ENCODE peak calls at places on chromosomes 7 and 10, in six cellular contexts. A is colonic mucosa; Y is CD4-positive, CD25-positive, alpha-beta regulatory T cell; M is heart left ventricle; C is small intestine; S is CD8-positive, alpha-beta T cell. F is an unnamed sample.
A peak's percentile ranks its signal among the peaks of the same experiment; 100 is the strongest.

GRCh38 chr7:128867842-128868623 is 5.4 kb downstream of the ATP6V1F start:
- DNase-seq in Y (no peak), C (peak; percentile 50), M (no peak), A (peak; percentile 48), S (no peak), F (peak; percentile 91)

GRCh38 chr10:29392376-29393021 is 103.6 kb downstream of the LYZL1 start:
- DNase-seq in C (peak; percentile 40), M (no peak), S (no peak), Y (peak; percentile 32), A (peak; percentile 31), F (peak; percentile 18)

GRCh38 chr10:102626026-102626686 is 18.1 kb upstream of the TRIM8 start:
- DNase-seq in Y (no peak), M (peak; percentile 17), S (no peak), C (no peak), A (no peak), F (no peak)

GRCh38 chr7:15130666-15131541 is 228.4 kb upstream of the DGKB start:
- DNase-seq in M (no peak), A (no peak), S (no peak), C (no peak), Y (no peak), F (peak; percentile 43)

GRCh38 chr7:106317971-106318370 is 33.2 kb upstream of the NAMPT start:
- DNase-seq in A (no peak), S (no peak), M (no peak), C (peak; percentile 4), Y (no peak), F (peak; percentile 35)

GRCh38 chr10:114458955-114459354 is 54.7 kb upstream of the AFAP1L2 start:
- DNase-seq in A (peak; percentile 64), C (peak; percentile 35), M (peak; percentile 37), S (no peak), Y (peak; percentile 24), F (no peak)

GRCh38 chr10:71229726-71230655 is 17.6 kb downstream of the UNC5B start:
- DNase-seq in M (no peak), S (no peak), C (no peak), A (no peak), Y (no peak), F (no peak)

GRCh38 chr7:158482460-158482859 is 105.2 kb downstream of the PTPRN2 start:
- DNase-seq in Y (no peak), M (no peak), A (no peak), S (no peak), C (no peak), F (no peak)

GRCh38 chr7:94882891-94883290 is 24.5 kb upstream of the PPP1R9A start:
- DNase-seq in A (no peak), Y (no peak), S (no peak), M (no peak), C (no peak), F (peak; percentile 33)

GRCh38 chr7:128888039-128888755 is 22.3 kb downstream of the KCP start:
- DNase-seq in A (no peak), Y (no peak), S (no peak), C (no peak), M (no peak), F (no peak)

GRCh38 chr7:77651544-77652162 is 44.6 kb upstream of the RSBN1L start:
- DNase-seq in Y (peak; percentile 64), M (no peak), S (no peak), C (peak; percentile 51), A (peak; percentile 55), F (no peak)

GRCh38 chr10:126331101-126331500 is 57.2 kb downstream of the ADAM12 start:
- DNase-seq in C (no peak), A (no peak), Y (no peak), S (no peak), M (no peak), F (peak; percentile 35)

GRCh38 chr10:113820507-113820906 is 33.4 kb downstream of the DCLRE1A start:
- DNase-seq in C (no peak), S (no peak), Y (no peak), A (no peak), M (no peak), F (no peak)

GRCh38 chr10:17059197-17059688 is 70.4 kb downstream of the CUBN start:
- DNase-seq in S (no peak), A (no peak), Y (no peak), M (no peak), C (no peak), F (no peak)

GRCh38 chr7:131231381-131232220 is 96.1 kb upstream of the MKLN1 start:
- DNase-seq in Y (peak; percentile 78), A (peak; percentile 31), M (peak; percentile 68), S (peak; percentile 77), C (peak; percentile 26), F (no peak)

GRCh38 chr10:132302421-132302820 is 5.3 kb downstream of the STK32C start:
- DNase-seq in A (no peak), C (no peak), S (no peak), M (peak; percentile 14), Y (no peak), F (no peak)

GRCh38 chr10:3486346-3487065 is 298.5 kb downstream of the KLF6 start:
- DNase-seq in S (no peak), M (no peak), A (peak; percentile 93), Y (no peak), C (peak; percentile 81), F (peak; percentile 94)

GRCh38 chr7:100679927-100680588 is 6.5 kb downstream of the GNB2 start:
- DNase-seq in Y (no peak), M (peak; percentile 64), C (no peak), A (no peak), S (no peak), F (no peak)

GRCh38 chr7:123343611-123344010 is 143.8 kb upstream of the SLC13A1 start:
- DNase-seq in A (no peak), C (no peak), S (no peak), M (no peak), Y (no peak), F (no peak)

GRCh38 chr10:133357293-133358151 is at the start of gene FUOM:
- DNase-seq in M (peak; percentile 69), A (no peak), S (peak; percentile 80), Y (peak; percentile 68), C (peak; percentile 67), F (no peak)

GRCh38 chr7:151249732-151250072 is 1.2 kb upstream of the SMARCD3 start:
- DNase-seq in M (peak; percentile 88), Y (no peak), S (no peak), C (no peak), A (peak; percentile 49), F (no peak)

GRCh38 chr7:142927085-142927745 is 6.3 kb downstream of the TRPV5 start:
- DNase-seq in A (no peak), C (no peak), Y (no peak), S (no peak), M (no peak), F (no peak)

GRCh38 chr7:36887969-36888368 is 163.7 kb upstream of the AOAH start:
- DNase-seq in C (no peak), A (no peak), M (no peak), Y (no peak), S (no peak), F (no peak)
- H3K4me1 ChIP-seq in C (no peaks in the 10 kb centered on the region), A (no peaks in the 10 kb centered on the region), M (no peaks in the 10 kb centered on the region), Y (no peaks in the 10 kb centered on the region), S (no peaks in the 10 kb centered on the region), F (no peaks in the 10 kb centered on the region)

GRCh38 chr10:78247821-78248220 is 214.2 kb downstream of the RPS24 start:
- DNase-seq in Y (no peak), S (no peak), M (no peak), A (no peak), C (no peak), F (no peak)
- H3K4me1 ChIP-seq in Y (peaks cover 6% of the 10 kb centered on the region), S (no peaks in the 10 kb centered on the region), M (no peaks in the 10 kb centered on the region), A (no peaks in the 10 kb centered on the region), C (no peaks in the 10 kb centered on the region), F (no peaks in the 10 kb centered on the region)

GRCh38 chr7:22231806-22232205 is 125.1 kb downstream of the RAPGEF5 start:
- DNase-seq in Y (no peak), A (no peak), C (no peak), M (no peak), S (no peak), F (no peak)
- H3K4me1 ChIP-seq in Y (no peaks in the 10 kb centered on the region), A (no peaks in the 10 kb centered on the region), C (no peaks in the 10 kb centered on the region), M (no peaks in the 10 kb centered on the region), S (no peaks in the 10 kb centered on the region), F (no peaks in the 10 kb centered on the region)

DNA sequence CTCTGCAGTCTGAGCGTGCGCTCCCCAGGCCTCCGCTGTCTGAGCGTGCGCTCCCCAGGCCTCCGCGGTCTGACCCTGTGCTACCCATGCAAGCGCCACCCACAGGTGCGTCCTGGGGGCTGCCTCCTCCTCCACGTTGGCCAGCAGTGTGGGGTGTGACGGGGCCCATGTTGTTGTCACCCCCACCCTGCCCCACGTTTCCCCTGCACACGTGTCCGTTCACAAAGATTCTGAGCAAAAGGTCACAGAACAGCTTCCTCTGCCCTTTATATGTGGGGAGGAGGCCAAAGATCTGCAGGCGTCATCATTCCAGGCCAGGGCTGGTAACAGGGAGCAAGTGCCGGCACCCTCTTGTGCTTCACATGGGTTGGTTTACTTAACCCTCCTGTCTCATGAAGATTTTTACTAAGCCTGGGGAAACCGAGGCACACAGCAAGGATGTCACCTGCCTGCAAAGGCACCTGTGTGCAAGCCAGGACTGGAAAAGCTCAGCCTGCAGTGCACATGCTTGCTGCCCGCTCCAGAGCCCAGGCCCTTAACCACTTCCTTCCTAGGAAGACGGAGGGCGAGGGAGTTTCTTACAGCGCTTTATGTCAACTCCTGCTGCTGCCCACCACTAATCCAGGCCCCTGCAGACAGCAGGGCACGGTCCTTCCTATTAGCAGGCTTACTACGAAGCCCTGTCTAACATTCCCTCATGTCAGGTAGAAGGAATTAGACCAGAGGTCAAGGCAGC is 4.8 kb downstream of the GPR146 start:
- DNase-seq in Y (peak; percentile 51), S (no peak), M (peak; percentile 31), C (no peak), A (no peak), F (no peak)
- H3K4me1 ChIP-seq in Y (peaks cover 57% of the 10 kb centered on the region), S (peaks cover 50% of the 10 kb centered on the region), M (peaks cover 60% of the 10 kb centered on the region), C (no peaks in the 10 kb centered on the region), A (peaks cover 10% of the 10 kb centered on the region), F (no peaks in the 10 kb centered on the region)

GRCh38 chr10:93718937-93719725 is 16.7 kb upstream of the FRA10AC1 start:
- DNase-seq in C (no peak), Y (no peak), M (no peak), A (no peak), S (no peak), F (no peak)
- H3K4me1 ChIP-seq in C (no peaks in the 10 kb centered on the region), Y (no peaks in the 10 kb centered on the region), M (no peaks in the 10 kb centered on the region), A (no peaks in the 10 kb centered on the region), S (no peaks in the 10 kb centered on the region), F (no peaks in the 10 kb centered on the region)

GRCh38 chr7:19988860-19989259 is 215.4 kb upstream of the TMEM196 start:
- DNase-seq in Y (no peak), A (no peak), M (no peak), S (no peak), C (no peak), F (no peak)

GRCh38 chr7:19991936-19992335 is 218.5 kb upstream of the TMEM196 start:
- DNase-seq in A (no peak), M (no peak), S (no peak), C (no peak), Y (no peak), F (no peak)

GRCh38 chr7:19984231-19984632 is 210.8 kb upstream of the TMEM196 start:
- DNase-seq in Y (no peak), A (no peak), M (no peak), S (no peak), C (no peak), F (no peak)

GRCh38 chr7:19989906-19990305 is 216.5 kb upstream of the TMEM196 start:
- DNase-seq in C (no peak), M (no peak), S (no peak), Y (no peak), A (no peak), F (no peak)
- H3K4me1 ChIP-seq in C (no peaks in the 10 kb centered on the region), M (no peaks in the 10 kb centered on the region), S (no peaks in the 10 kb centered on the region), Y (no peaks in the 10 kb centered on the region), A (no peaks in the 10 kb centered on the region), F (no peaks in the 10 kb centered on the region)